ENCODE peak calls at places on chromosomes 1 and 21, in five cellular contexts. I is activated T-helper 9 cell treated with anti-CD3 and anti-CD28 coated beads, Interleukin-2, amount 50 U/mL, for 16 hours; T is activated gamma-delta T cell treated with anti-CD3 and anti-CD28 coated beads, Interleukin-2, amount 50 U/mL, for 16 hours; U is GM12891; W is HS-27A. D is an unnamed sample.

GRCh38 chr1:37250371-37250770 is 216.1 kb upstream of the GRIK3 start:
- DNase-seq in I (no peak), T (no peak), U (no peak), W (no peak), D (no peak)

GRCh38 chr1:244280859-244281258 is 170.8 kb downstream of the ADSS2 start:
- DNase-seq in I (no peak), T (no peak), U (no peak), W (no peak), D (peak; percentile 58)

GRCh38 chr21:29287383-29287782 is 11.3 kb upstream of the BACH1 start:
- DNase-seq in I (no peak), T (no peak), U (no peak), W (no peak), D (peak; percentile 64)

GRCh38 chr1:183817576-183818288 is 12.8 kb downstream of the RGL1 start:
- DNase-seq in I (no peak), T (no peak), U (no peak), W (no peak), D (no peak)

GRCh38 chr1:204673909-204674701 is 11.4 kb downstream of the LRRN2 start:
- DNase-seq in I (no peak), T (no peak), U (no peak), W (no peak), D (no peak)

GRCh38 chr1:21326861-21327344 is 36.6 kb upstream of the ECE1 start:
- DNase-seq in I (no peak), T (no peak), U (no peak), W (no peak), D (no peak)

GRCh38 chr1:112704908-112705627 is 1.9 kb downstream of the RHOC start:
- DNase-seq in I (no peak), T (no peak), U (peak; percentile 83), W (peak; percentile 89), D (peak; percentile 95)

GRCh38 chr1:61101461-61102440 is 19.4 kb downstream of the NFIA start:
- DNase-seq in I (no peak), T (no peak), U (no peak), W (no peak), D (no peak)

GRCh38 chr1:3525551-3526482 is 71.4 kb downstream of the ARHGEF16 start:
- DNase-seq in I (no peak), T (no peak), U (no peak), W (no peak), D (no peak)

GRCh38 chr21:27448960-27449359 is 482.1 kb upstream of the ADAMTS5 start:
- DNase-seq in I (no peak), T (no peak), U (no peak), W (no peak), D (no peak)